ENCODE peak calls at places on chromosome 21, in five cellular contexts. T is lower lobe of right lung; J is colonic mucosa; S is activated CD8-positive, alpha-beta memory T cell treated with anti-CD3 and anti-CD28 coated beads for 48 hours; H is choroid plexus epithelial cell. E is an unnamed sample.

GRCh38 chr21:41233913-41234312 is 66.0 kb downstream of the BACE2 start:
- DNase-seq in T (no peak), S (no peak), H (no peak), J (no peak), E (no peak)

GRCh38 chr21:39951183-39952101 is 84.2 kb downstream of the PCP4 start:
- DNase-seq in T (no peak), H (no peak), S (no peak), J (no peak), E (no peak)

GRCh38 chr21:30710499-30710898 is 8.1 kb downstream of the KRTAP21-3 start:
- DNase-seq in S (no peak), H (no peak), J (no peak), T (no peak), E (no peak)

GRCh38 chr21:45991606-45992301 is 10.2 kb downstream of the COL6A1 start:
- DNase-seq in S (no peak), H (no peak), T (no peak), J (peak), E (peak)

GRCh38 chr21:28991861-28992525 is 684 bp downstream of the LTN1 start:
- DNase-seq in J (no peak), T (no peak), H (no peak), S (no peak), E (no peak)

GRCh38 chr21:33069994-33070811 is at the start of gene OLIG1:
- DNase-seq in T (peak), J (peak), S (no peak), H (peak), E (peak)

GRCh38 chr21:26845066-26845749 is at the start of gene ADAMTS1:
- DNase-seq in H (peak), T (peak), J (peak), S (no peak), E (peak)

GRCh38 chr21:37149411-37149810 is 76.4 kb downstream of the TTC3 start:
- DNase-seq in T (no peak), H (peak), S (no peak), J (no peak), E (no peak)

GRCh38 chr21:43864806-43865470 is at the start of gene AGPAT3:
- DNase-seq in S (no peak), J (no peak), T (no peak), H (no peak), E (peak)

GRCh38 chr21:36701912-36702621 is 3.2 kb downstream of the SIM2 start:
- DNase-seq in S (no peak), T (no peak), J (no peak), H (no peak), E (no peak)

GRCh38 chr21:32690085-32690484 is 37.7 kb downstream of the SYNJ1 start:
- DNase-seq in T (no peak), H (peak), J (no peak), S (no peak), E (no peak)

GRCh38 chr21:45244799-45245340 is 42.8 kb downstream of the POFUT2 start:
- DNase-seq in H (no peak), J (no peak), S (no peak), T (no peak), E (no peak)

GRCh38 chr21:33266784-33267135 is 593 bp downstream of the IL10RB start:
- DNase-seq in J (peak), T (no peak), S (no peak), H (no peak), E (no peak)

GRCh38 chr21:38920631-38921398 is 115.1 kb downstream of the ETS2 start:
- DNase-seq in J (no peak), S (no peak), T (no peak), H (peak), E (no peak)

E was measured in Right ventricle myocardium inferior.